ENCODE peak calls at places on chromosome 5, in six cellular contexts. One of them, this sample, is unnamed.

GRCh38 chr5:59660737-59661136 is 232.8 kb downstream of the PDE4D start:
- DNase-seq in mesendoderm: peak; percentile 46
- DNase-seq in H1: no peak
- DNase-seq in H9: no peak
- DNase-seq in neuronal stem cell: no peak
- DNase-seq in IMR-90: peak; percentile 2
- DNase-seq in this sample: peak; percentile 46

GRCh38 chr5:98839469-98840383 is 66.3 kb downstream of the RGMB start:
- DNase-seq in neuronal stem cell: no peak
- DNase-seq in H1: no peak
- DNase-seq in IMR-90: no peak
- DNase-seq in mesendoderm: peak; percentile 6
- DNase-seq in H9: peak; percentile 49
- DNase-seq in this sample: no peak

GRCh38 chr5:153938131-153938842 is 100.4 kb downstream of the FAM114A2 start:
- DNase-seq in neuronal stem cell: no peak
- DNase-seq in H1: no peak
- DNase-seq in mesendoderm: peak; percentile 47
- DNase-seq in H9: no peak
- DNase-seq in IMR-90: no peak
- DNase-seq in this sample: no peak

GRCh38 chr5:107794731-107795130 is 124.0 kb upstream of the EFNA5 start:
- DNase-seq in H9: no peak
- DNase-seq in mesendoderm: no peak
- DNase-seq in H1: no peak
- DNase-seq in IMR-90: no peak
- DNase-seq in neuronal stem cell: no peak
- DNase-seq in this sample: no peak

GRCh38 chr5:7218146-7218545 is 177.8 kb upstream of the ADCY2 start:
- DNase-seq in H9: no peak
- DNase-seq in neuronal stem cell: no peak
- DNase-seq in mesendoderm: no peak
- DNase-seq in IMR-90: no peak
- DNase-seq in H1: no peak
- DNase-seq in this sample: no peak

GRCh38 chr5:69039829-69040228 is 54.0 kb upstream of the SLC30A5 start:
- DNase-seq in IMR-90: no peak
- DNase-seq in H9: no peak
- DNase-seq in H1: no peak
- DNase-seq in neuronal stem cell: no peak
- DNase-seq in mesendoderm: no peak
- DNase-seq in this sample: no peak

GRCh38 chr5:56589486-56589870 is 225.9 kb upstream of the MAP3K1 start:
- DNase-seq in H1: no peak
- DNase-seq in neuronal stem cell: no peak
- DNase-seq in mesendoderm: no peak
- DNase-seq in H9: no peak
- DNase-seq in IMR-90: no peak
- DNase-seq in this sample: no peak

GRCh38 chr5:41574391-41574790 is 64.0 kb upstream of the PLCXD3 start:
- DNase-seq in IMR-90: no peak
- DNase-seq in neuronal stem cell: no peak
- DNase-seq in mesendoderm: no peak
- DNase-seq in H9: no peak
- DNase-seq in H1: no peak
- DNase-seq in this sample: no peak

GRCh38 chr5:9653811-9654210 is 23.7 kb upstream of the TAS2R1 start:
- DNase-seq in H1: no peak
- DNase-seq in mesendoderm: peak; percentile 36
- DNase-seq in H9: no peak
- DNase-seq in neuronal stem cell: no peak
- DNase-seq in IMR-90: peak; percentile 97
- DNase-seq in this sample: peak; percentile 98

GRCh38 chr5:16864566-16864965 is 71.5 kb downstream of the MYO10 start:
- DNase-seq in mesendoderm: no peak
- DNase-seq in neuronal stem cell: no peak
- DNase-seq in H9: no peak
- DNase-seq in H1: no peak
- DNase-seq in IMR-90: no peak
- DNase-seq in this sample: peak; percentile 33

GRCh38 chr5:141870871-141871270 is 7.3 kb downstream of the PCDH1 start:
- DNase-seq in IMR-90: no peak
- DNase-seq in H9: no peak
- DNase-seq in neuronal stem cell: no peak
- DNase-seq in mesendoderm: no peak
- DNase-seq in H1: no peak
- DNase-seq in this sample: no peak

GRCh38 chr5:3597727-3598082 is 2.1 kb downstream of the IRX1 start:
- DNase-seq in IMR-90: no peak
- DNase-seq in H9: no peak
- DNase-seq in neuronal stem cell: no peak
- DNase-seq in H1: no peak
- DNase-seq in mesendoderm: peak; percentile 17
- DNase-seq in this sample: no peak

GRCh38 chr5:139796061-139796806 is 626 bp downstream of the PSD2 start:
- DNase-seq in H1: peak; percentile 63
- DNase-seq in neuronal stem cell: peak; percentile 41
- DNase-seq in mesendoderm: no peak
- DNase-seq in IMR-90: no peak
- DNase-seq in H9: peak; percentile 43
- DNase-seq in this sample: no peak

GRCh38 chr5:139023276-139023675 is 148.1 kb upstream of the LRRTM2 start:
- DNase-seq in H9: no peak
- DNase-seq in mesendoderm: no peak
- DNase-seq in IMR-90: no peak
- DNase-seq in neuronal stem cell: no peak
- DNase-seq in H1: no peak
- DNase-seq in this sample: no peak

GRCh38 chr5:169810542-169810941 is 169.8 kb downstream of the INSYN2B start:
- DNase-seq in mesendoderm: no peak
- DNase-seq in H1: no peak
- DNase-seq in neuronal stem cell: no peak
- DNase-seq in H9: no peak
- DNase-seq in IMR-90: no peak
- DNase-seq in this sample: no peak

GRCh38 chr5:138975098-138975847 is 100.1 kb upstream of the LRRTM2 start:
- DNase-seq in mesendoderm: no peak
- DNase-seq in H1: no peak
- DNase-seq in IMR-90: peak; percentile 84
- DNase-seq in H9: no peak
- DNase-seq in neuronal stem cell: no peak
- DNase-seq in this sample: peak; percentile 95

GRCh38 chr5:87300744-87301143 is 33.1 kb downstream of the RASA1 start:
- DNase-seq in mesendoderm: peak; percentile 62
- DNase-seq in H1: no peak
- DNase-seq in H9: no peak
- DNase-seq in neuronal stem cell: no peak
- DNase-seq in IMR-90: peak; percentile 94
- DNase-seq in this sample: peak; percentile 94

GRCh38 chr5:543755-544674 is 19.8 kb upstream of the SLC9A3 start:
- DNase-seq in IMR-90: no peak
- DNase-seq in mesendoderm: no peak
- DNase-seq in H9: no peak
- DNase-seq in H1: no peak
- DNase-seq in neuronal stem cell: no peak
- DNase-seq in this sample: no peak

GRCh38 chr5:10418654-10419345 is 22.9 kb upstream of the ROPN1L start:
- DNase-seq in H9: no peak
- DNase-seq in mesendoderm: no peak
- DNase-seq in H1: no peak
- DNase-seq in IMR-90: no peak
- DNase-seq in neuronal stem cell: no peak
- DNase-seq in this sample: no peak

GRCh38 chr5:1360861-1361260 is 16.0 kb upstream of the CLPTM1L start:
- DNase-seq in IMR-90: no peak
- DNase-seq in H1: no peak
- DNase-seq in H9: no peak
- DNase-seq in neuronal stem cell: no peak
- DNase-seq in mesendoderm: no peak
- DNase-seq in this sample: no peak

GRCh38 chr5:136720674-136721073 is 355.3 kb upstream of the TRPC7 start:
- DNase-seq in mesendoderm: no peak
- DNase-seq in H9: no peak
- DNase-seq in IMR-90: no peak
- DNase-seq in H1: no peak
- DNase-seq in neuronal stem cell: no peak
- DNase-seq in this sample: no peak

GRCh38 chr5:119484884-119485283 is 32.6 kb downstream of the HSD17B4 start:
- DNase-seq in mesendoderm: no peak
- DNase-seq in IMR-90: no peak
- DNase-seq in H1: no peak
- DNase-seq in H9: no peak
- DNase-seq in neuronal stem cell: no peak
- DNase-seq in this sample: no peak

GRCh38 chr5:27908341-27908740 is 870.0 kb upstream of the CDH9 start:
- DNase-seq in H9: no peak
- DNase-seq in mesendoderm: peak; percentile 0
- DNase-seq in IMR-90: no peak
- DNase-seq in H1: no peak
- DNase-seq in neuronal stem cell: no peak
- DNase-seq in this sample: no peak
- H4K8ac ChIP-seq in H9: no peak overlapping the region
- H4K8ac ChIP-seq in mesendoderm: no peak overlapping the region
- H4K8ac ChIP-seq in IMR-90: no peak overlapping the region
- H4K8ac ChIP-seq in H1: no peak overlapping the region
- H4K8ac ChIP-seq in neuronal stem cell: no peak overlapping the region
- H4K8ac ChIP-seq in this sample: no peak overlapping the region

GRCh38 chr5:62263401-62263800 is 42.6 kb upstream of the KIF2A start:
- DNase-seq in H1: no peak
- DNase-seq in H9: no peak
- DNase-seq in mesendoderm: no peak
- DNase-seq in IMR-90: no peak
- DNase-seq in neuronal stem cell: no peak
- DNase-seq in this sample: no peak

GRCh38 chr5:62268239-62268638 is 37.8 kb upstream of the KIF2A start:
- DNase-seq in mesendoderm: no peak
- DNase-seq in IMR-90: no peak
- DNase-seq in neuronal stem cell: no peak
- DNase-seq in H1: no peak
- DNase-seq in H9: no peak
- DNase-seq in this sample: no peak

GRCh38 chr5:62268792-62269191 is 37.2 kb upstream of the KIF2A start:
- DNase-seq in H9: no peak
- DNase-seq in neuronal stem cell: no peak
- DNase-seq in H1: no peak
- DNase-seq in mesendoderm: no peak
- DNase-seq in IMR-90: no peak
- DNase-seq in this sample: no peak

GRCh38 chr5:62265648-62266112 is 40.3 kb upstream of the KIF2A start:
- DNase-seq in mesendoderm: no peak
- DNase-seq in neuronal stem cell: no peak
- DNase-seq in IMR-90: no peak
- DNase-seq in H1: no peak
- DNase-seq in H9: no peak
- DNase-seq in this sample: no peak

GRCh38 chr5:62266573-62266972 is 39.4 kb upstream of the KIF2A start:
- DNase-seq in H9: no peak
- DNase-seq in H1: no peak
- DNase-seq in IMR-90: no peak
- DNase-seq in neuronal stem cell: no peak
- DNase-seq in mesendoderm: no peak
- DNase-seq in this sample: no peak
- H4K8ac ChIP-seq in H9: no peak overlapping the region
- H4K8ac ChIP-seq in H1: no peak overlapping the region
- H4K8ac ChIP-seq in IMR-90: no peak overlapping the region
- H4K8ac ChIP-seq in neuronal stem cell: no peak overlapping the region
- H4K8ac ChIP-seq in mesendoderm: no peak overlapping the region
- H4K8ac ChIP-seq in this sample: no peak overlapping the region

DNA sequence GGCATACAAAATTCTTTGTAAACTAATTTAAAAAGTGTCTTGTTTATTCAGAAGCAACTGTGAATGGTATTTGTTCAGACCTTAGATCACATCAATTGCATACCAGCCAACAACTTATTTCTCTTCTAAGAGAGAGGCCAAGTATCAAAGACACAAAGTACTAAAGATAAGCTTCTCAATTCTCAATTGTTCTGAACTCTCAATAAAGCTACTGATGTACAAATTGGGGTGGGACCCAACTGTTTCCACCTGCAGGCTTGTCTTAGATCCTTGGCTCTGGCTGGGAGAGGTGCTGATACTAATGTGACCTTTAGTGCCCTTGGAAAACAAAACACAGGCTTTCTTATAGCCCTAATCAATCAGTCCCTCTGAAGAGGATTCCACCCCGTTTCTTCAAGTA is 22.1 kb downstream of the XRCC4 start:
- DNase-seq in neuronal stem cell: peak; percentile 31
- DNase-seq in H9: no peak
- DNase-seq in mesendoderm: no peak
- DNase-seq in IMR-90: no peak
- DNase-seq in H1: no peak
- DNase-seq in this sample: no peak
- H4K8ac ChIP-seq in neuronal stem cell: no peak overlapping the region
- H4K8ac ChIP-seq in H9: no peak overlapping the region
- H4K8ac ChIP-seq in mesendoderm: no peak overlapping the region
- H4K8ac ChIP-seq in IMR-90: no peak overlapping the region
- H4K8ac ChIP-seq in H1: no peak overlapping the region
- H4K8ac ChIP-seq in this sample: no peak overlapping the region

GRCh38 chr5:135709998-135710670 is 124.3 kb upstream of the SLC25A48 start:
- DNase-seq in H9: no peak
- DNase-seq in mesendoderm: no peak
- DNase-seq in IMR-90: no peak
- DNase-seq in neuronal stem cell: no peak
- DNase-seq in H1: no peak
- DNase-seq in this sample: no peak
- H4K8ac ChIP-seq in H9: no peak overlapping the region
- H4K8ac ChIP-seq in mesendoderm: no peak overlapping the region
- H4K8ac ChIP-seq in IMR-90: no peak overlapping the region
- H4K8ac ChIP-seq in neuronal stem cell: no peak overlapping the region
- H4K8ac ChIP-seq in H1: no peak overlapping the region
- H4K8ac ChIP-seq in this sample: no peak overlapping the region

GRCh38 chr5:156223547-156223946 is 103.4 kb upstream of the SGCD start:
- DNase-seq in IMR-90: no peak
- DNase-seq in H9: no peak
- DNase-seq in neuronal stem cell: no peak
- DNase-seq in H1: no peak
- DNase-seq in mesendoderm: no peak
- DNase-seq in this sample: no peak
- H4K8ac ChIP-seq in IMR-90: no peak overlapping the region
- H4K8ac ChIP-seq in H9: no peak overlapping the region
- H4K8ac ChIP-seq in neuronal stem cell: no peak overlapping the region
- H4K8ac ChIP-seq in H1: no peak overlapping the region
- H4K8ac ChIP-seq in mesendoderm: no peak overlapping the region
- H4K8ac ChIP-seq in this sample: no peak overlapping the region